ENCODE peak calls at places on chromosomes 3 and 15, in nine cellular contexts. One of them, this sample, is unnamed.

GRCh38 chr3:150303776-150304175 is 104.3 kb upstream of the TSC22D2 start:
- DNase-seq in stimulated activated CD4-positive, alpha-beta T cell treated with anti-CD3 and anti-CD28 coated beads, TNF-alpha, amount 100 ng/mL, for 24 hours: no peak
- DNase-seq in EH: no peak
- DNase-seq in H54: no peak
- DNase-seq in activated CD4-positive, CD25-positive, alpha-beta regulatory T cell treated with anti-CD3 and anti-CD28 coated beads, Interleukin-2, amount 50 U/mL, for 72 hours: no peak
- DNase-seq in hypothalamus: no peak
- DNase-seq in activated CD4-positive, alpha-beta T cell treated with anti-CD3 and anti-CD28 coated beads for 36 hours: peak; percentile 47
- DNase-seq in kidney glomerular epithelial cell: no peak
- DNase-seq in NCI-H1417: no peak
- DNase-seq in this sample: no peak

GRCh38 chr15:58537480-58537879 is 105.7 kb downstream of the LIPC start:
- DNase-seq in stimulated activated CD4-positive, alpha-beta T cell treated with anti-CD3 and anti-CD28 coated beads, TNF-alpha, amount 100 ng/mL, for 24 hours: no peak
- DNase-seq in EH: no peak
- DNase-seq in H54: no peak
- DNase-seq in activated CD4-positive, CD25-positive, alpha-beta regulatory T cell treated with anti-CD3 and anti-CD28 coated beads, Interleukin-2, amount 50 U/mL, for 72 hours: peak; percentile 25
- DNase-seq in hypothalamus: no peak
- DNase-seq in activated CD4-positive, alpha-beta T cell treated with anti-CD3 and anti-CD28 coated beads for 36 hours: no peak
- DNase-seq in kidney glomerular epithelial cell: no peak
- DNase-seq in NCI-H1417: no peak
- DNase-seq in this sample: no peak

GRCh38 chr3:126179825-126180476 is 435 bp downstream of the ALDH1L1 start:
- DNase-seq in stimulated activated CD4-positive, alpha-beta T cell treated with anti-CD3 and anti-CD28 coated beads, TNF-alpha, amount 100 ng/mL, for 24 hours: no peak
- DNase-seq in EH: peak; percentile 16
- DNase-seq in H54: no peak
- DNase-seq in activated CD4-positive, CD25-positive, alpha-beta regulatory T cell treated with anti-CD3 and anti-CD28 coated beads, Interleukin-2, amount 50 U/mL, for 72 hours: no peak
- DNase-seq in hypothalamus: peak; percentile 39
- DNase-seq in activated CD4-positive, alpha-beta T cell treated with anti-CD3 and anti-CD28 coated beads for 36 hours: no peak
- DNase-seq in kidney glomerular epithelial cell: no peak
- DNase-seq in NCI-H1417: peak; percentile 23
- DNase-seq in this sample: peak; percentile 14

GRCh38 chr3:181326637-181327223 is 337.2 kb upstream of the DNAJC19 start:
- DNase-seq in stimulated activated CD4-positive, alpha-beta T cell treated with anti-CD3 and anti-CD28 coated beads, TNF-alpha, amount 100 ng/mL, for 24 hours: no peak
- DNase-seq in EH: no peak
- DNase-seq in H54: peak; percentile 7
- DNase-seq in activated CD4-positive, CD25-positive, alpha-beta regulatory T cell treated with anti-CD3 and anti-CD28 coated beads, Interleukin-2, amount 50 U/mL, for 72 hours: no peak
- DNase-seq in hypothalamus: no peak
- DNase-seq in activated CD4-positive, alpha-beta T cell treated with anti-CD3 and anti-CD28 coated beads for 36 hours: no peak
- DNase-seq in kidney glomerular epithelial cell: peak; percentile 52
- DNase-seq in NCI-H1417: peak; percentile 83
- DNase-seq in this sample: no peak

GRCh38 chr3:125374996-125375941 is at the start of gene ZNF148:
- DNase-seq in stimulated activated CD4-positive, alpha-beta T cell treated with anti-CD3 and anti-CD28 coated beads, TNF-alpha, amount 100 ng/mL, for 24 hours: peak; percentile 88
- DNase-seq in EH: peak; percentile 89
- DNase-seq in H54: peak; percentile 92
- DNase-seq in activated CD4-positive, CD25-positive, alpha-beta regulatory T cell treated with anti-CD3 and anti-CD28 coated beads, Interleukin-2, amount 50 U/mL, for 72 hours: peak; percentile 90
- DNase-seq in hypothalamus: peak; percentile 91
- DNase-seq in activated CD4-positive, alpha-beta T cell treated with anti-CD3 and anti-CD28 coated beads for 36 hours: peak; percentile 94
- DNase-seq in kidney glomerular epithelial cell: peak; percentile 82
- DNase-seq in NCI-H1417: peak; percentile 92
- DNase-seq in this sample: peak; percentile 90

GRCh38 chr3:128879125-128879969 is at the start of gene ACAD9:
- DNase-seq in stimulated activated CD4-positive, alpha-beta T cell treated with anti-CD3 and anti-CD28 coated beads, TNF-alpha, amount 100 ng/mL, for 24 hours: peak; percentile 97
- DNase-seq in EH: peak; percentile 97
- DNase-seq in H54: peak; percentile 98
- DNase-seq in activated CD4-positive, CD25-positive, alpha-beta regulatory T cell treated with anti-CD3 and anti-CD28 coated beads, Interleukin-2, amount 50 U/mL, for 72 hours: peak; percentile 99
- DNase-seq in hypothalamus: peak; percentile 98
- DNase-seq in activated CD4-positive, alpha-beta T cell treated with anti-CD3 and anti-CD28 coated beads for 36 hours: peak; percentile 98
- DNase-seq in kidney glomerular epithelial cell: peak; percentile 95
- DNase-seq in NCI-H1417: peak; percentile 100
- DNase-seq in this sample: peak; percentile 98

GRCh38 chr3:8979262-8979661 is 16.0 kb upstream of the RAD18 start:
- DNase-seq in stimulated activated CD4-positive, alpha-beta T cell treated with anti-CD3 and anti-CD28 coated beads, TNF-alpha, amount 100 ng/mL, for 24 hours: no peak
- DNase-seq in EH: peak; percentile 29
- DNase-seq in H54: no peak
- DNase-seq in activated CD4-positive, CD25-positive, alpha-beta regulatory T cell treated with anti-CD3 and anti-CD28 coated beads, Interleukin-2, amount 50 U/mL, for 72 hours: no peak
- DNase-seq in hypothalamus: no peak
- DNase-seq in activated CD4-positive, alpha-beta T cell treated with anti-CD3 and anti-CD28 coated beads for 36 hours: no peak
- DNase-seq in kidney glomerular epithelial cell: no peak
- DNase-seq in NCI-H1417: no peak
- DNase-seq in this sample: no peak

GRCh38 chr3:146195605-146196004 is 34.6 kb upstream of the PLOD2 start:
- DNase-seq in stimulated activated CD4-positive, alpha-beta T cell treated with anti-CD3 and anti-CD28 coated beads, TNF-alpha, amount 100 ng/mL, for 24 hours: no peak
- DNase-seq in EH: no peak
- DNase-seq in H54: no peak
- DNase-seq in activated CD4-positive, CD25-positive, alpha-beta regulatory T cell treated with anti-CD3 and anti-CD28 coated beads, Interleukin-2, amount 50 U/mL, for 72 hours: no peak
- DNase-seq in hypothalamus: no peak
- DNase-seq in activated CD4-positive, alpha-beta T cell treated with anti-CD3 and anti-CD28 coated beads for 36 hours: no peak
- DNase-seq in kidney glomerular epithelial cell: no peak
- DNase-seq in NCI-H1417: no peak
- DNase-seq in this sample: no peak

GRCh38 chr3:137304313-137305056 is 346.7 kb downstream of the IL20RB start:
- DNase-seq in stimulated activated CD4-positive, alpha-beta T cell treated with anti-CD3 and anti-CD28 coated beads, TNF-alpha, amount 100 ng/mL, for 24 hours: no peak
- DNase-seq in EH: no peak
- DNase-seq in H54: no peak
- DNase-seq in activated CD4-positive, CD25-positive, alpha-beta regulatory T cell treated with anti-CD3 and anti-CD28 coated beads, Interleukin-2, amount 50 U/mL, for 72 hours: no peak
- DNase-seq in hypothalamus: no peak
- DNase-seq in activated CD4-positive, alpha-beta T cell treated with anti-CD3 and anti-CD28 coated beads for 36 hours: peak; percentile 8
- DNase-seq in kidney glomerular epithelial cell: no peak
- DNase-seq in NCI-H1417: no peak
- DNase-seq in this sample: no peak

GRCh38 chr15:23642413-23643044 is 5.1 kb downstream of the MAGEL2 start:
- DNase-seq in stimulated activated CD4-positive, alpha-beta T cell treated with anti-CD3 and anti-CD28 coated beads, TNF-alpha, amount 100 ng/mL, for 24 hours: peak; percentile 31
- DNase-seq in EH: peak; percentile 34
- DNase-seq in H54: peak; percentile 72
- DNase-seq in activated CD4-positive, CD25-positive, alpha-beta regulatory T cell treated with anti-CD3 and anti-CD28 coated beads, Interleukin-2, amount 50 U/mL, for 72 hours: no peak
- DNase-seq in hypothalamus: peak; percentile 21
- DNase-seq in activated CD4-positive, alpha-beta T cell treated with anti-CD3 and anti-CD28 coated beads for 36 hours: peak; percentile 70
- DNase-seq in kidney glomerular epithelial cell: peak; percentile 39
- DNase-seq in NCI-H1417: peak; percentile 89
- DNase-seq in this sample: no peak

GRCh38 chr15:67242665-67243064 is 11.8 kb downstream of the AAGAB start:
- DNase-seq in stimulated activated CD4-positive, alpha-beta T cell treated with anti-CD3 and anti-CD28 coated beads, TNF-alpha, amount 100 ng/mL, for 24 hours: no peak
- DNase-seq in EH: peak; percentile 63
- DNase-seq in H54: no peak
- DNase-seq in activated CD4-positive, CD25-positive, alpha-beta regulatory T cell treated with anti-CD3 and anti-CD28 coated beads, Interleukin-2, amount 50 U/mL, for 72 hours: no peak
- DNase-seq in hypothalamus: no peak
- DNase-seq in activated CD4-positive, alpha-beta T cell treated with anti-CD3 and anti-CD28 coated beads for 36 hours: no peak
- DNase-seq in kidney glomerular epithelial cell: no peak
- DNase-seq in NCI-H1417: no peak
- DNase-seq in this sample: no peak

This sample was measured in nucleus accumbens.